ENCODE peak calls at places on chromosomes 7 and 10, in four cellular contexts. One of them, this sample, is unnamed.

GRCh38 chr10:97229322-97229721 is 43.6 kb upstream of the SLIT1 start:
- DNase-seq in HepG2: no peak
- DNase-seq in H1: no peak
- DNase-seq in K562: no peak
- DNase-seq in this sample: no peak

GRCh38 chr7:158576050-158576762 is 11.4 kb downstream of the PTPRN2 start:
- DNase-seq in HepG2: no peak
- DNase-seq in H1: no peak
- DNase-seq in K562: no peak
- DNase-seq in this sample: no peak

GRCh38 chr10:119686465-119687191 is 35.4 kb downstream of the BAG3 start:
- DNase-seq in HepG2: peak
- DNase-seq in H1: peak
- DNase-seq in K562: peak
- DNase-seq in this sample: no peak

GRCh38 chr7:95584752-95585425 is 11.4 kb downstream of the PDK4 start:
- DNase-seq in HepG2: no peak
- DNase-seq in H1: no peak
- DNase-seq in K562: no peak
- DNase-seq in this sample: no peak

GRCh38 chr10:124517931-124518330 is 56.3 kb downstream of the LHPP start:
- DNase-seq in HepG2: no peak
- DNase-seq in H1: no peak
- DNase-seq in K562: no peak
- DNase-seq in this sample: no peak

GRCh38 chr10:74027702-74028101 is 29.8 kb downstream of the VCL start:
- DNase-seq in HepG2: no peak
- DNase-seq in H1: no peak
- DNase-seq in K562: no peak
- DNase-seq in this sample: no peak

GRCh38 chr7:44384586-44385383 is 59.4 kb upstream of the CAMK2B start:
- DNase-seq in HepG2: no peak
- DNase-seq in H1: no peak
- DNase-seq in K562: no peak
- DNase-seq in this sample: no peak

GRCh38 chr7:15245801-15246200 is 316.0 kb downstream of the AGMO start:
- DNase-seq in HepG2: no peak
- DNase-seq in H1: no peak
- DNase-seq in K562: no peak
- DNase-seq in this sample: no peak

GRCh38 chr7:38105874-38106483 is 72.1 kb upstream of the STARD3NL start:
- DNase-seq in HepG2: peak
- DNase-seq in H1: no peak
- DNase-seq in K562: peak
- DNase-seq in this sample: no peak

GRCh38 chr7:105319578-105319977 is 69.1 kb downstream of the SRPK2 start:
- DNase-seq in HepG2: no peak
- DNase-seq in H1: no peak
- DNase-seq in K562: no peak
- DNase-seq in this sample: peak

GRCh38 chr7:45216622-45217165 is 59.1 kb downstream of the RAMP3 start:
- DNase-seq in HepG2: no peak
- DNase-seq in H1: no peak
- DNase-seq in K562: no peak
- DNase-seq in this sample: no peak

GRCh38 chr10:76738991-76739390 is 898.6 kb downstream of the KCNMA1 start:
- DNase-seq in HepG2: no peak
- DNase-seq in H1: no peak
- DNase-seq in K562: no peak
- DNase-seq in this sample: no peak

GRCh38 chr7:43308913-43309789 is 196.7 kb downstream of the HECW1 start:
- DNase-seq in HepG2: no peak
- DNase-seq in H1: no peak
- DNase-seq in K562: no peak
- DNase-seq in this sample: peak

GRCh38 chr10:100792544-100792943 is 47.2 kb downstream of the PAX2 start:
- DNase-seq in HepG2: no peak
- DNase-seq in H1: no peak
- DNase-seq in K562: no peak
- DNase-seq in this sample: no peak

GRCh38 chr7:100893910-100894763 is 1.6 kb downstream of the ACHE start:
- DNase-seq in HepG2: no peak
- DNase-seq in H1: no peak
- DNase-seq in K562: peak
- DNase-seq in this sample: no peak

GRCh38 chr10:70518695-70519094 is 40.1 kb downstream of the PALD1 start:
- DNase-seq in HepG2: no peak
- DNase-seq in H1: no peak
- DNase-seq in K562: no peak
- DNase-seq in this sample: no peak

GRCh38 chr10:4588824-4589223 is 237.2 kb upstream of the AKR1E2 start:
- DNase-seq in HepG2: no peak
- DNase-seq in H1: no peak
- DNase-seq in K562: no peak
- DNase-seq in this sample: no peak

GRCh38 chr10:127976286-127976685 is 69.4 kb downstream of the PTPRE start:
- DNase-seq in HepG2: no peak
- DNase-seq in H1: no peak
- DNase-seq in K562: no peak
- DNase-seq in this sample: no peak

GRCh38 chr10:13555884-13556529 is 27.2 kb upstream of the BEND7 start:
- DNase-seq in HepG2: no peak
- DNase-seq in H1: no peak
- DNase-seq in K562: no peak
- DNase-seq in this sample: no peak
- TF ChIP-seq KDM1A in HepG2: no peak
- TF ChIP-seq KDM1A in H1: no peak
- TF ChIP-seq KDM1A in K562: no peak
- TF ChIP-seq KDM1A in this sample: no peak

DNA sequence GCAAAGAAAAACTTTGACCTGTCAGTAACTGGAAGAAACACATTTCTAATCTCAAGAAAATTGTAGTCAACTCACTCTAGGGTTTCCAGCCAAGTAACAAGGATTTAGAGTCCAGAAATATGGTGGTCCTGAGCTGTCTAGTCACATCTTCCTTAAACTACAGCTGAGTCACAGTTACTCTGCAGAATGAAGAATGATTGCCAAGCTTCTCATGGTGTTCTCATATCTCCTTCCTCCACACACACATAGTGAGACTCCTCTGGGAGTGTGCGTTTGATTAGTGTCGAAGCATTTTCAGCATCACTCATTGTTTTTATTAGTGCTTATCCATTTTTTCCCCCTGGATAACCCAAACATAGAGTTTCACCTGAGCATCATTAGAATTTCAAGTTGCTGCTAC is 93.1 kb upstream of the CXCL12 start:
- DNase-seq in HepG2: no peak
- DNase-seq in H1: no peak
- DNase-seq in K562: peak
- DNase-seq in this sample: no peak
- TF ChIP-seq ATF3 in HepG2: no peak
- TF ChIP-seq ATF3 in H1: no peak
- TF ChIP-seq ATF3 in K562: peak
- TF ChIP-seq ATF3 in this sample: no peak

GRCh38 chr10:132663666-132664365 is 122.1 kb downstream of the NKX6-2 start:
- DNase-seq in HepG2: no peak
- DNase-seq in H1: no peak
- DNase-seq in K562: no peak
- DNase-seq in this sample: no peak

GRCh38 chr10:132660385-132660784 is 122.8 kb downstream of the INPP5A start:
- DNase-seq in HepG2: no peak
- DNase-seq in H1: no peak
- DNase-seq in K562: no peak
- DNase-seq in this sample: no peak

GRCh38 chr10:132664407-132664806 is 121.5 kb downstream of the NKX6-2 start:
- DNase-seq in HepG2: no peak
- DNase-seq in H1: no peak
- DNase-seq in K562: no peak
- DNase-seq in this sample: no peak

GRCh38 chr10:132664883-132665282 is 121.1 kb downstream of the NKX6-2 start:
- DNase-seq in HepG2: no peak
- DNase-seq in H1: no peak
- DNase-seq in K562: no peak
- DNase-seq in this sample: no peak

GRCh38 chr10:132662186-132662920 is 123.6 kb downstream of the NKX6-2 start:
- DNase-seq in HepG2: no peak
- DNase-seq in H1: no peak
- DNase-seq in K562: no peak
- DNase-seq in this sample: no peak
- TF ChIP-seq CEBPB in HepG2: no peak
- TF ChIP-seq CEBPB in H1: no peak
- TF ChIP-seq CEBPB in K562: no peak
- TF ChIP-seq CEBPB in this sample: no peak

GRCh38 chr7:116395125-116395791 is 104.3 kb upstream of the CAV2 start:
- DNase-seq in HepG2: no peak
- DNase-seq in H1: peak
- DNase-seq in K562: no peak
- DNase-seq in this sample: no peak
- TF ChIP-seq KDM1A in HepG2: no peak
- TF ChIP-seq KDM1A in H1: no peak
- TF ChIP-seq KDM1A in K562: no peak
- TF ChIP-seq KDM1A in this sample: no peak

This sample was measured in GM12878.